ENCODE peak calls at places on chromosome 13, in ten cellular contexts. J is hypothalamus; W is RWPE1; U is posterior cingulate gyrus; M is heart right ventricle; S is colonic mucosa; G is CD8-positive, alpha-beta T cell; V is GM20000; B is kidney epithelial cell; R is non-pigmented ciliary epithelial cell. A is an unnamed sample.

GRCh38 chr13:71722206-71722605 is 144.8 kb downstream of the DACH1 start:
- DNase-seq in R (peak), G (no peak), J (no peak), S (no peak), B (peak), W (no peak), M (no peak), U (no peak), V (no peak), A (no peak)

GRCh38 chr13:41418027-41418426 is 39.3 kb upstream of the RGCC start:
- DNase-seq in J (no peak), G (no peak), V (no peak), B (no peak), S (no peak), M (no peak), W (no peak), U (no peak), R (peak), A (no peak)

GRCh38 chr13:114008964-114009589 is 35.2 kb upstream of the C13orf46 start:
- DNase-seq in R (no peak), V (no peak), G (no peak), U (peak), W (no peak), S (no peak), B (no peak), J (no peak), M (no peak), A (no peak)

GRCh38 chr13:25686831-25687495 is 315.2 kb downstream of the ATP8A2 start:
- DNase-seq in V (no peak), U (no peak), W (no peak), G (no peak), J (no peak), R (no peak), S (peak), M (no peak), B (no peak), A (no peak)

GRCh38 chr13:48749144-48749543 is 95.4 kb downstream of the CYSLTR2 start:
- DNase-seq in S (no peak), V (no peak), M (no peak), B (no peak), W (no peak), J (no peak), R (no peak), G (no peak), U (no peak), A (no peak)

GRCh38 chr13:24997367-24997967 is 98.5 kb upstream of the PABPC3 start:
- DNase-seq in M (no peak), W (peak), G (no peak), R (no peak), U (no peak), J (no peak), S (peak), V (peak), B (no peak), A (no peak)

GRCh38 chr13:107866666-107867623 is 348.4 kb downstream of the LIG4 start:
- DNase-seq in R (no peak), V (no peak), J (peak), W (no peak), S (no peak), M (peak), U (peak), G (no peak), B (no peak), A (peak)

GRCh38 chr13:79966502-79966901 is 374.4 kb downstream of the SPRY2 start:
- DNase-seq in M (no peak), S (no peak), G (no peak), B (no peak), J (no peak), V (no peak), W (no peak), U (no peak), R (no peak), A (no peak)

GRCh38 chr13:112815871-112816270 is 126.0 kb downstream of the ATP11A start:
- DNase-seq in W (no peak), U (no peak), J (no peak), R (no peak), S (no peak), B (no peak), G (no peak), M (no peak), V (no peak), A (no peak)

GRCh38 chr13:59776924-59777690 is 386.6 kb downstream of the DIAPH3 start:
- DNase-seq in U (no peak), S (no peak), M (no peak), V (no peak), R (peak), B (peak), W (peak), J (no peak), G (no peak), A (no peak)

A was measured in NCI-H446 treated with DMSO at 0.1 percent for 48 hours.